ENCODE peak calls at places on chromosomes 11 and 22, in seven cellular contexts. One of them, this sample, is unnamed.

GRCh38 chr11:46352063-46352841 is 5.0 kb downstream of the DGKZ start:
- DNase-seq in foreskin keratinocyte: no peak
- DNase-seq in GM23248: peak
- DNase-seq in gastrocnemius medialis: peak
- DNase-seq in PC-3: peak
- DNase-seq in aorta: peak
- DNase-seq in ascending aorta: no peak
- DNase-seq in this sample: no peak

GRCh38 chr11:33197915-33198727 is 36.8 kb upstream of the CSTF3 start:
- DNase-seq in gastrocnemius medialis: no peak
- DNase-seq in ascending aorta: no peak
- DNase-seq in aorta: no peak
- DNase-seq in foreskin keratinocyte: no peak
- DNase-seq in GM23248: no peak
- DNase-seq in PC-3: no peak
- DNase-seq in this sample: no peak

GRCh38 chr11:65436412-65437032 is 13.9 kb downstream of the NEAT1 start:
- DNase-seq in foreskin keratinocyte: no peak
- DNase-seq in gastrocnemius medialis: no peak
- DNase-seq in GM23248: peak
- DNase-seq in PC-3: peak
- DNase-seq in ascending aorta: peak
- DNase-seq in aorta: peak
- DNase-seq in this sample: no peak

GRCh38 chr11:76415073-76415472 is 29.7 kb upstream of the EMSY start:
- DNase-seq in ascending aorta: no peak
- DNase-seq in gastrocnemius medialis: no peak
- DNase-seq in PC-3: no peak
- DNase-seq in aorta: no peak
- DNase-seq in GM23248: no peak
- DNase-seq in foreskin keratinocyte: no peak
- DNase-seq in this sample: no peak

GRCh38 chr11:79054636-79055035 is 386.2 kb downstream of the TENM4 start:
- DNase-seq in GM23248: peak
- DNase-seq in PC-3: peak
- DNase-seq in aorta: no peak
- DNase-seq in gastrocnemius medialis: no peak
- DNase-seq in ascending aorta: no peak
- DNase-seq in foreskin keratinocyte: no peak
- DNase-seq in this sample: peak

GRCh38 chr22:39176673-39177455 is 24.4 kb upstream of the CBX7 start:
- DNase-seq in ascending aorta: peak
- DNase-seq in PC-3: no peak
- DNase-seq in GM23248: peak
- DNase-seq in aorta: no peak
- DNase-seq in foreskin keratinocyte: no peak
- DNase-seq in gastrocnemius medialis: no peak
- DNase-seq in this sample: no peak

GRCh38 chr11:85827768-85828639 is 17.1 kb upstream of the SYTL2 start:
- DNase-seq in ascending aorta: no peak
- DNase-seq in foreskin keratinocyte: no peak
- DNase-seq in GM23248: peak
- DNase-seq in PC-3: peak
- DNase-seq in aorta: no peak
- DNase-seq in gastrocnemius medialis: no peak
- DNase-seq in this sample: peak

GRCh38 chr11:13386567-13386966 is 76.5 kb downstream of the BTBD10 start:
- DNase-seq in PC-3: no peak
- DNase-seq in GM23248: no peak
- DNase-seq in ascending aorta: no peak
- DNase-seq in aorta: no peak
- DNase-seq in foreskin keratinocyte: no peak
- DNase-seq in gastrocnemius medialis: no peak
- DNase-seq in this sample: no peak

GRCh38 chr11:16474659-16475058 is 118.3 kb upstream of the SOX6 start:
- DNase-seq in GM23248: no peak
- DNase-seq in foreskin keratinocyte: no peak
- DNase-seq in ascending aorta: no peak
- DNase-seq in aorta: no peak
- DNase-seq in gastrocnemius medialis: no peak
- DNase-seq in PC-3: no peak
- DNase-seq in this sample: no peak

GRCh38 chr11:31861011-31861410 is 49.9 kb upstream of the PAX6 start:
- DNase-seq in aorta: no peak
- DNase-seq in PC-3: no peak
- DNase-seq in GM23248: no peak
- DNase-seq in ascending aorta: no peak
- DNase-seq in gastrocnemius medialis: no peak
- DNase-seq in foreskin keratinocyte: no peak
- DNase-seq in this sample: no peak

GRCh38 chr11:117182551-117182935 is 4.0 kb downstream of the SIDT2 start:
- DNase-seq in GM23248: no peak
- DNase-seq in ascending aorta: no peak
- DNase-seq in gastrocnemius medialis: no peak
- DNase-seq in PC-3: no peak
- DNase-seq in foreskin keratinocyte: no peak
- DNase-seq in aorta: peak
- DNase-seq in this sample: no peak

GRCh38 chr11:127470485-127470884 is 469.9 kb upstream of the KIRREL3 start:
- DNase-seq in foreskin keratinocyte: no peak
- DNase-seq in PC-3: peak
- DNase-seq in ascending aorta: no peak
- DNase-seq in aorta: no peak
- DNase-seq in GM23248: peak
- DNase-seq in gastrocnemius medialis: no peak
- DNase-seq in this sample: no peak

GRCh38 chr11:27296406-27296994 is 66.5 kb downstream of the CCDC34 start:
- DNase-seq in GM23248: peak
- DNase-seq in gastrocnemius medialis: no peak
- DNase-seq in aorta: no peak
- DNase-seq in PC-3: peak
- DNase-seq in ascending aorta: no peak
- DNase-seq in foreskin keratinocyte: peak
- DNase-seq in this sample: no peak

GRCh38 chr11:60206616-60207015 is 23.7 kb upstream of the MS4A6A start:
- DNase-seq in foreskin keratinocyte: no peak
- DNase-seq in GM23248: no peak
- DNase-seq in aorta: no peak
- DNase-seq in gastrocnemius medialis: no peak
- DNase-seq in PC-3: no peak
- DNase-seq in ascending aorta: no peak
- DNase-seq in this sample: no peak

GRCh38 chr11:85844439-85845051 is 10.6 kb upstream of the CCDC83 start:
- DNase-seq in aorta: no peak
- DNase-seq in GM23248: peak
- DNase-seq in ascending aorta: no peak
- DNase-seq in PC-3: peak
- DNase-seq in foreskin keratinocyte: peak
- DNase-seq in gastrocnemius medialis: no peak
- DNase-seq in this sample: peak

GRCh38 chr22:34344702-34345101 is 424.4 kb upstream of the LARGE1 start:
- DNase-seq in aorta: no peak
- DNase-seq in GM23248: no peak
- DNase-seq in gastrocnemius medialis: no peak
- DNase-seq in ascending aorta: no peak
- DNase-seq in foreskin keratinocyte: no peak
- DNase-seq in PC-3: no peak
- DNase-seq in this sample: no peak

GRCh38 chr11:74069146-74070046 is 60.5 kb upstream of the UCP3 start:
- DNase-seq in aorta: no peak
- DNase-seq in GM23248: peak
- DNase-seq in foreskin keratinocyte: no peak
- DNase-seq in gastrocnemius medialis: peak
- DNase-seq in ascending aorta: no peak
- DNase-seq in PC-3: peak
- DNase-seq in this sample: no peak

GRCh38 chr11:35308157-35308556 is 111.2 kb downstream of the SLC1A2 start:
- DNase-seq in PC-3: no peak
- DNase-seq in foreskin keratinocyte: no peak
- DNase-seq in ascending aorta: no peak
- DNase-seq in GM23248: no peak
- DNase-seq in aorta: no peak
- DNase-seq in gastrocnemius medialis: no peak
- DNase-seq in this sample: no peak

GRCh38 chr11:103499710-103500340 is 390.6 kb downstream of the DYNC2H1 start:
- DNase-seq in foreskin keratinocyte: no peak
- DNase-seq in gastrocnemius medialis: no peak
- DNase-seq in PC-3: peak
- DNase-seq in GM23248: peak
- DNase-seq in ascending aorta: no peak
- DNase-seq in aorta: no peak
- DNase-seq in this sample: no peak

GRCh38 chr11:33844236-33844635 is 47.6 kb downstream of the LMO2 start:
- DNase-seq in aorta: no peak
- DNase-seq in foreskin keratinocyte: no peak
- DNase-seq in PC-3: no peak
- DNase-seq in gastrocnemius medialis: no peak
- DNase-seq in GM23248: no peak
- DNase-seq in ascending aorta: no peak
- DNase-seq in this sample: no peak

GRCh38 chr22:23278883-23279675 is 98.8 kb downstream of the BCR start:
- DNase-seq in ascending aorta: no peak
- DNase-seq in gastrocnemius medialis: no peak
- DNase-seq in aorta: no peak
- DNase-seq in PC-3: peak
- DNase-seq in foreskin keratinocyte: peak
- DNase-seq in GM23248: peak
- DNase-seq in this sample: peak

GRCh38 chr11:134412508-134413333 is 679 bp upstream of the B3GAT1 start:
- DNase-seq in gastrocnemius medialis: no peak
- DNase-seq in ascending aorta: no peak
- DNase-seq in aorta: peak
- DNase-seq in GM23248: peak
- DNase-seq in PC-3: no peak
- DNase-seq in foreskin keratinocyte: no peak
- DNase-seq in this sample: no peak
- H3K27ac ChIP-seq in gastrocnemius medialis: no peak
- H3K27ac ChIP-seq in ascending aorta: no peak
- H3K27ac ChIP-seq in aorta: no peak
- H3K27ac ChIP-seq in GM23248: no peak
- H3K27ac ChIP-seq in PC-3: no peak
- H3K27ac ChIP-seq in foreskin keratinocyte: no peak
- H3K27ac ChIP-seq in this sample: no peak

GRCh38 chr22:25208743-25209505 is 9.3 kb downstream of the CRYBB3 start:
- DNase-seq in ascending aorta: no peak
- DNase-seq in GM23248: no peak
- DNase-seq in PC-3: no peak
- DNase-seq in foreskin keratinocyte: no peak
- DNase-seq in aorta: no peak
- DNase-seq in gastrocnemius medialis: no peak
- DNase-seq in this sample: no peak
- H3K27ac ChIP-seq in ascending aorta: no peak
- H3K27ac ChIP-seq in GM23248: no peak
- H3K27ac ChIP-seq in PC-3: no peak
- H3K27ac ChIP-seq in foreskin keratinocyte: no peak
- H3K27ac ChIP-seq in aorta: no peak
- H3K27ac ChIP-seq in gastrocnemius medialis: no peak
- H3K27ac ChIP-seq in this sample: no peak

DNA sequence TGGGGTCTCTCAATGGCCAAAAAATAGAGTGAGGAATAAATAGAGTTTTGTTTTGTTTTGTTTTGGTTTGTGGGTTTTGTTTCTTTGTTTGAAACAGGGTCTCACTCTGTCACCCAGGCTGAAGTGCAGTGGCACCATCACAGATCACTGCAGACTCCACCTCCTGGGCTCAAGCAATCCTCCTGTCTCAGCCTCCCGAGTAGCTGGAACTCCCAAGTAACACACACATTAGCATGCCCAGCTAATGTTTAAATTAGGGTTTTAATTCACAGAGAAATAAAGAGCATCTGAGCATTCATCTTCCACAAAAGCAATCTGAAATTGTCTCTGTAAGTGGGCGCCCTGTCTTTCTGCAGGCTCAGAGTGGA is 9.2 kb upstream of the IFITM3 start:
- DNase-seq in PC-3: no peak
- DNase-seq in aorta: peak
- DNase-seq in foreskin keratinocyte: no peak
- DNase-seq in GM23248: no peak
- DNase-seq in gastrocnemius medialis: no peak
- DNase-seq in ascending aorta: no peak
- DNase-seq in this sample: no peak
- H3K27ac ChIP-seq in PC-3: no peak
- H3K27ac ChIP-seq in aorta: no peak
- H3K27ac ChIP-seq in foreskin keratinocyte: no peak
- H3K27ac ChIP-seq in GM23248: no peak
- H3K27ac ChIP-seq in gastrocnemius medialis: no peak
- H3K27ac ChIP-seq in ascending aorta: no peak
- H3K27ac ChIP-seq in this sample: no peak

GRCh38 chr22:27962268-27963191 is 43.5 kb upstream of the PITPNB start:
- DNase-seq in PC-3: no peak
- DNase-seq in GM23248: peak
- DNase-seq in gastrocnemius medialis: peak
- DNase-seq in ascending aorta: no peak
- DNase-seq in foreskin keratinocyte: no peak
- DNase-seq in aorta: no peak
- DNase-seq in this sample: no peak
- H3K27ac ChIP-seq in PC-3: no peak
- H3K27ac ChIP-seq in GM23248: no peak
- H3K27ac ChIP-seq in gastrocnemius medialis: peak
- H3K27ac ChIP-seq in ascending aorta: no peak
- H3K27ac ChIP-seq in foreskin keratinocyte: no peak
- H3K27ac ChIP-seq in aorta: no peak
- H3K27ac ChIP-seq in this sample: no peak

DNA sequence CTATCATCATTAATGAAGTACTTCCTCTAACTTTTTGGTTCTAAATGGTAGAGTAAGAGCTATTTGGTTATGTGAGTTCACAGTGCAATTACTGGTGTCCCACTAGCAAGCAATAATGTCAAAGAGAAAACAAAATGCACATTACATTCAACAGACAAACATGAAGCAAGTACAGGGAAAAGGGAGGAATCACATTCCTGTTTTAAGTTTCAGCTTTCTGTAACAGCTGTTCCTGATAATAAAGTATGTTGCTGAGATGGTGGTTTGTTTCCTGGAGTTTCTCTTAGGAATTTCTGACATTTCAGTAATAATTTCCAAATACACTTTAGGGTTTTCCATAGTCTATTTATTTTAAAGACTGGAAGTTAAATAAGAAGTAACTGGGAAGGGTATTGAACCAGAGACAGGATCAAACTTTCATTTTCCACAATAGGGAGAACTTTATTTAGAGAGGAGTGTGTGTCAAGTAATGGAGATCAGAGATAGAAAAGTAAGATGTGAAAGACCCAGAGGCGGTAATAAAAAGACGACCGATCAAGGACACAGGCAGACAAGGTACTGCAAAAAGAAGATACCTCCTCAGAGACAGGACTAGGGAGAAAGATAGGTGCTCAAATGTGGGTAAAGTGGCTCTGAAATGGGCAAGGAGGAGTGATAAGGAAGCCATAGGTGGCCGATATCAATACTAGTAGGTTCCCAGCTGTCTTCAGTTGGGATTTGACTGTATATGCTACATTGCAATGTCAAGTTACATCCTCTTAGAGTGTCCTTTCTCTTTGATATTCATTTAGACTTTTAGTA is 20.8 kb upstream of the CLNS1A start:
- DNase-seq in aorta: no peak
- DNase-seq in PC-3: no peak
- DNase-seq in foreskin keratinocyte: no peak
- DNase-seq in ascending aorta: no peak
- DNase-seq in gastrocnemius medialis: no peak
- DNase-seq in GM23248: peak
- DNase-seq in this sample: no peak
- H3K27ac ChIP-seq in aorta: no peak
- H3K27ac ChIP-seq in PC-3: no peak
- H3K27ac ChIP-seq in foreskin keratinocyte: no peak
- H3K27ac ChIP-seq in ascending aorta: no peak
- H3K27ac ChIP-seq in gastrocnemius medialis: no peak
- H3K27ac ChIP-seq in GM23248: peak
- H3K27ac ChIP-seq in this sample: no peak

GRCh38 chr11:8871283-8871775 is 39.7 kb upstream of the AKIP1 start:
- DNase-seq in aorta: no peak
- DNase-seq in PC-3: peak
- DNase-seq in gastrocnemius medialis: peak
- DNase-seq in foreskin keratinocyte: no peak
- DNase-seq in GM23248: peak
- DNase-seq in ascending aorta: peak
- DNase-seq in this sample: no peak
- H3K27ac ChIP-seq in aorta: no peak
- H3K27ac ChIP-seq in PC-3: no peak
- H3K27ac ChIP-seq in gastrocnemius medialis: peak
- H3K27ac ChIP-seq in foreskin keratinocyte: no peak
- H3K27ac ChIP-seq in GM23248: peak
- H3K27ac ChIP-seq in ascending aorta: peak
- H3K27ac ChIP-seq in this sample: peak